ENCODE peak calls at places on chromosomes 6 and 20, in five cellular contexts. One of them, this sample, is unnamed.

GRCh38 chr20:63696628-63697356 is at the start of gene TNFRSF6B:
- DNase-seq in adrenal gland: peak
- DNase-seq in epithelial cell of esophagus: peak
- DNase-seq in upper lobe of left lung: peak
- DNase-seq in fibroblast of lung: no peak
- DNase-seq in this sample: no peak

GRCh38 chr6:131362070-131362469 is 211.0 kb upstream of the ARG1 start:
- DNase-seq in adrenal gland: no peak
- DNase-seq in epithelial cell of esophagus: peak
- DNase-seq in upper lobe of left lung: no peak
- DNase-seq in fibroblast of lung: peak
- DNase-seq in this sample: no peak

GRCh38 chr20:15643713-15644112 is 929.5 kb downstream of the KIF16B start:
- DNase-seq in adrenal gland: no peak
- DNase-seq in epithelial cell of esophagus: peak
- DNase-seq in upper lobe of left lung: no peak
- DNase-seq in fibroblast of lung: no peak
- DNase-seq in this sample: no peak

GRCh38 chr6:31087494-31088089 is 24.8 kb downstream of the C6orf15 start:
- DNase-seq in adrenal gland: peak
- DNase-seq in epithelial cell of esophagus: peak
- DNase-seq in upper lobe of left lung: no peak
- DNase-seq in fibroblast of lung: peak
- DNase-seq in this sample: peak

GRCh38 chr20:50583422-50584150 is 73.4 kb downstream of the PTPN1 start:
- DNase-seq in adrenal gland: no peak
- DNase-seq in epithelial cell of esophagus: peak
- DNase-seq in upper lobe of left lung: no peak
- DNase-seq in fibroblast of lung: no peak
- DNase-seq in this sample: no peak

GRCh38 chr20:3358676-3359340 is 48.7 kb downstream of the DNAAF9 start:
- DNase-seq in adrenal gland: no peak
- DNase-seq in epithelial cell of esophagus: no peak
- DNase-seq in upper lobe of left lung: no peak
- DNase-seq in fibroblast of lung: no peak
- DNase-seq in this sample: no peak

GRCh38 chr6:117345292-117345610 is 79.9 kb downstream of the VGLL2 start:
- DNase-seq in adrenal gland: no peak
- DNase-seq in epithelial cell of esophagus: no peak
- DNase-seq in upper lobe of left lung: no peak
- DNase-seq in fibroblast of lung: no peak
- DNase-seq in this sample: no peak

GRCh38 chr20:53319716-53320115 is 273.9 kb downstream of the ZNF217 start:
- DNase-seq in adrenal gland: no peak
- DNase-seq in epithelial cell of esophagus: no peak
- DNase-seq in upper lobe of left lung: no peak
- DNase-seq in fibroblast of lung: no peak
- DNase-seq in this sample: no peak

GRCh38 chr20:45919536-45919933 is 7.6 kb upstream of the PLTP start:
- DNase-seq in adrenal gland: no peak
- DNase-seq in epithelial cell of esophagus: no peak
- DNase-seq in upper lobe of left lung: no peak
- DNase-seq in fibroblast of lung: peak
- DNase-seq in this sample: no peak

GRCh38 chr20:16423311-16424212 is 149.7 kb downstream of the KIF16B start:
- DNase-seq in adrenal gland: no peak
- DNase-seq in epithelial cell of esophagus: no peak
- DNase-seq in upper lobe of left lung: no peak
- DNase-seq in fibroblast of lung: no peak
- DNase-seq in this sample: no peak

GRCh38 chr20:50646483-50646996 is 44.8 kb downstream of the RIPOR3 start:
- DNase-seq in adrenal gland: no peak
- DNase-seq in epithelial cell of esophagus: peak
- DNase-seq in upper lobe of left lung: no peak
- DNase-seq in fibroblast of lung: peak
- DNase-seq in this sample: peak

GRCh38 chr6:144857086-144857485 is 572.0 kb downstream of the UTRN start:
- DNase-seq in adrenal gland: no peak
- DNase-seq in epithelial cell of esophagus: no peak
- DNase-seq in upper lobe of left lung: no peak
- DNase-seq in fibroblast of lung: no peak
- DNase-seq in this sample: no peak

GRCh38 chr20:2329286-2329685 is 33.5 kb downstream of the TGM3 start:
- DNase-seq in adrenal gland: no peak
- DNase-seq in epithelial cell of esophagus: no peak
- DNase-seq in upper lobe of left lung: no peak
- DNase-seq in fibroblast of lung: no peak
- DNase-seq in this sample: no peak

GRCh38 chr6:135568366-135568765 is 70.8 kb upstream of the AHI1 start:
- DNase-seq in adrenal gland: peak
- DNase-seq in epithelial cell of esophagus: no peak
- DNase-seq in upper lobe of left lung: no peak
- DNase-seq in fibroblast of lung: peak
- DNase-seq in this sample: peak

GRCh38 chr20:63626424-63627128 is at the start of gene GMEB2:
- DNase-seq in adrenal gland: peak
- DNase-seq in epithelial cell of esophagus: peak
- DNase-seq in upper lobe of left lung: peak
- DNase-seq in fibroblast of lung: no peak
- DNase-seq in this sample: no peak

GRCh38 chr6:137423444-137424168 is 70.6 kb downstream of the OLIG3 start:
- DNase-seq in adrenal gland: no peak
- DNase-seq in epithelial cell of esophagus: no peak
- DNase-seq in upper lobe of left lung: no peak
- DNase-seq in fibroblast of lung: no peak
- DNase-seq in this sample: no peak

GRCh38 chr6:10976571-10976970 is 67.5 kb downstream of the ELOVL2 start:
- DNase-seq in adrenal gland: no peak
- DNase-seq in epithelial cell of esophagus: no peak
- DNase-seq in upper lobe of left lung: no peak
- DNase-seq in fibroblast of lung: no peak
- DNase-seq in this sample: no peak

GRCh38 chr6:134719850-134720249 is 230.1 kb downstream of the ALDH8A1 start:
- DNase-seq in adrenal gland: no peak
- DNase-seq in epithelial cell of esophagus: no peak
- DNase-seq in upper lobe of left lung: no peak
- DNase-seq in fibroblast of lung: no peak
- DNase-seq in this sample: no peak

GRCh38 chr6:81985191-81985590 is 232.7 kb upstream of the TENT5A start:
- DNase-seq in adrenal gland: no peak
- DNase-seq in epithelial cell of esophagus: no peak
- DNase-seq in upper lobe of left lung: no peak
- DNase-seq in fibroblast of lung: no peak
- DNase-seq in this sample: no peak

GRCh38 chr6:13357551-13358075 is 29.3 kb upstream of the TBC1D7 start:
- DNase-seq in adrenal gland: no peak
- DNase-seq in epithelial cell of esophagus: no peak
- DNase-seq in upper lobe of left lung: peak
- DNase-seq in fibroblast of lung: peak
- DNase-seq in this sample: no peak

GRCh38 chr6:106536863-106537262 is 92.4 kb downstream of the RTN4IP1 start:
- DNase-seq in adrenal gland: no peak
- DNase-seq in epithelial cell of esophagus: no peak
- DNase-seq in upper lobe of left lung: no peak
- DNase-seq in fibroblast of lung: peak
- DNase-seq in this sample: no peak

GRCh38 chr6:146331008-146331407 is 212.6 kb upstream of the RAB32 start:
- DNase-seq in adrenal gland: no peak
- DNase-seq in epithelial cell of esophagus: no peak
- DNase-seq in upper lobe of left lung: no peak
- DNase-seq in fibroblast of lung: no peak
- DNase-seq in this sample: no peak

GRCh38 chr20:49353348-49353747 is 75.5 kb upstream of the ZNFX1 start:
- DNase-seq in adrenal gland: no peak
- DNase-seq in epithelial cell of esophagus: no peak
- DNase-seq in upper lobe of left lung: no peak
- DNase-seq in fibroblast of lung: no peak
- DNase-seq in this sample: no peak

GRCh38 chr6:41182069-41183034 is 18.6 kb downstream of the TREML2 start:
- DNase-seq in adrenal gland: peak
- DNase-seq in epithelial cell of esophagus: peak
- DNase-seq in upper lobe of left lung: no peak
- DNase-seq in fibroblast of lung: peak
- DNase-seq in this sample: peak

GRCh38 chr6:164570791-164571190 is 738.6 kb downstream of the C6orf118 start:
- DNase-seq in adrenal gland: no peak
- DNase-seq in epithelial cell of esophagus: no peak
- DNase-seq in upper lobe of left lung: no peak
- DNase-seq in fibroblast of lung: no peak
- DNase-seq in this sample: no peak

GRCh38 chr6:39451831-39452230 is 129.3 kb upstream of the KCNK16 start:
- DNase-seq in adrenal gland: no peak
- DNase-seq in epithelial cell of esophagus: peak
- DNase-seq in upper lobe of left lung: no peak
- DNase-seq in fibroblast of lung: no peak
- DNase-seq in this sample: no peak
- TF ChIP-seq CTCF in adrenal gland: no peak
- TF ChIP-seq CTCF in epithelial cell of esophagus: no peak
- TF ChIP-seq CTCF in upper lobe of left lung: no peak
- TF ChIP-seq CTCF in fibroblast of lung: peak
- TF ChIP-seq CTCF in this sample: no peak

DNA sequence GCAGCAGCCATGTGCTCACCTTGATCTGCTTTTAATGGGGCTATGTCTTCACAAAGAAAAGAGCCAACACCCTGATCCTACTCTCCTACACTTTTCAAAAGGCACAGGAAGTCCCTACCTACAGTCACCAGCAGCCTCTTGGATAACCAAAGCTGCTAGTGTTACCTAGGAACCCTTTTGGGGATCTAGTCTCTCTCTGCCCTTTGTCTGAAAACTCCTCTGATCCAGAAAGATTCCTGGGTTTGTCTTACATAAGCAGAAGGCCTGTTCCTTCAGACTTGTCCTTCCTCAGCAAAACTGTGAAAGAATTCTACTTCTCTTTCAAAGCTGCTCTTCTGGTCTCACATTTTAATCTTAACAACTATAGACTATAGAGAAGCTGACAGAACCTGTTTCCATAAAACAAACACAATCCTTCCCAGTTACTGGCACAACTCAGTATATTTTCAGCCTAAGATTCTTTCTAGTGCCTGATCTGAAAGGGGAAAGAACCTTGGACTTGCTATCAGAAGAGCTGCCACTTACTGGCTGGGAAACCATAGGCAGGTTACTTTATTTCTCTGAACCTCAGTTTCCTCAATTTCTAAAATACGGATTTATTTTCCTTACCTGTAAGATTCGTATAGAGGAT is 2.9 kb downstream of the PLAGL2 start:
- DNase-seq in adrenal gland: no peak
- DNase-seq in epithelial cell of esophagus: peak
- DNase-seq in upper lobe of left lung: no peak
- DNase-seq in fibroblast of lung: no peak
- DNase-seq in this sample: no peak
- H3K4me3 ChIP-seq in adrenal gland: no peak
- H3K4me3 ChIP-seq in epithelial cell of esophagus: peak
- H3K4me3 ChIP-seq in upper lobe of left lung: no peak
- H3K4me3 ChIP-seq in fibroblast of lung: no peak
- H3K4me3 ChIP-seq in this sample: no peak

DNA sequence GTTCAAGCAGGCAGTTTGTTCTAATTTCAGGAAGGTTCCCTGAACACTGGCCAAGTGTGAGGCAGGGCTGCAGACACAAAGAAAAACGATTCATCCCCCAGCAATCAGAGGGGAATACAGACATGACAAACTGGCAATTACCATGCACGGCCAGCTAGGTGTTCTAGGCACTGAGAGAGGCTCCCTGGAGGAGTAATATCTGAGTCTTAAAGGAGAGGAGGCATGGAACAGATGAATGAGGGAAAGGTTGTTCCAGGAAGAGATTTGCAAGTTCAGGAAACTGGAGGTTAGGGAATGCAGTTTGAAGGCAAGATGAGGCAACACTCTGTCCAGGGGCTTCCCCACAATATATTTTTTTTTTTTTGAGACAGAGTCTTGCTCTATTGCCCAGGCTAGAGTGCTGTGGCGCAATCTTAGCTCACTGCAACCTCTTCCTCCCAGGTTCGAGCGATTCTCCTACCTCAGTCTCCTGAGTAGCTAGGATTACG is 11.1 kb downstream of the RRAGD start:
- DNase-seq in adrenal gland: no peak
- DNase-seq in epithelial cell of esophagus: no peak
- DNase-seq in upper lobe of left lung: no peak
- DNase-seq in fibroblast of lung: no peak
- DNase-seq in this sample: no peak
- TF ChIP-seq CTCF in adrenal gland: no peak
- TF ChIP-seq CTCF in epithelial cell of esophagus: no peak
- TF ChIP-seq CTCF in upper lobe of left lung: no peak
- TF ChIP-seq CTCF in fibroblast of lung: no peak
- TF ChIP-seq CTCF in this sample: no peak

DNA sequence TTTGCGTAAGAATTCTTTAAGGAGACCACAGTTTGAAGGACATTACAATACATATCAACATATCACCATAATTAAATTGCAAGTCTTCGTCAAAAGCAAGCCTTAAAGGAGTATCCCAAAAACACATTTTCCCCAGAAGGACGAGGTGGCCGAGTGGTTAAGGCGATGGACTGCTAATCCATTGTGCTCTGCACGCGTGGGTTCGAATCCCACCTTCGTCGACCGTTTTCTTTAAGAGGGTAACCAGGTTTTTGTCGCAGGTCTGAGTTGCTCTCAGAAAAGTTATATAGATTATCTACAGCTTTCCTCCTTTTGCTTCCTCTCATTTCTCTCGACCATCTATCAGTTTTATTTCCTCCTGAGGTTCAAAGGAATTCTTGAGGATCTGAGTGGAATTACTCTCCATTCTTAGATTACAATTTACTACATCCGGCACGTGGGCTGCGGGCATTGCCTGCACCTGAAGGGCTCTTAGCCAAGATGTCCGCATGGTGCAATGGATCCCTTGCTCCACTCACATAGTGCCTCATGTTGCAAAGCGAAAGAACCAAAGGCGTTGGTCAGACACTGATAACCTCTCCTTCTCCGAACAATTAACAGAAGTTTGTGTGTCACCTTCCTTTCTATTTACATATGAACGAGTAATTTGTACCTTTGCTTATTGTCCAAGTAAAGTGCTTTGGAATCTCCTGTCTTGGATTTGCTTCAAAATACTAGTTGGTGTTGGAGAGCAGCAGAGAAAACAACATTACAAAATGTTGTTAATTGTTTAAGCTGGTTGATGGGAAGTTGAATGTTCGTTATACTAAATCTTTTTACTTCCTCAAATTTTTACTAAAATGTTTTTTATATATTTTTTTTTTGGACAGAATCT is 14.0 kb downstream of the POM121L2 start:
- DNase-seq in adrenal gland: no peak
- DNase-seq in epithelial cell of esophagus: peak
- DNase-seq in upper lobe of left lung: no peak
- DNase-seq in fibroblast of lung: peak
- DNase-seq in this sample: no peak
- H3K4me3 ChIP-seq in adrenal gland: no peak
- H3K4me3 ChIP-seq in epithelial cell of esophagus: peak
- H3K4me3 ChIP-seq in upper lobe of left lung: no peak
- H3K4me3 ChIP-seq in fibroblast of lung: peak
- H3K4me3 ChIP-seq in this sample: peak

GRCh38 chr20:41168281-41169183 is 31.2 kb downstream of the PLCG1 start:
- DNase-seq in adrenal gland: no peak
- DNase-seq in epithelial cell of esophagus: no peak
- DNase-seq in upper lobe of left lung: no peak
- DNase-seq in fibroblast of lung: no peak
- DNase-seq in this sample: no peak
- TF ChIP-seq CTCF in adrenal gland: no peak
- TF ChIP-seq CTCF in epithelial cell of esophagus: no peak
- TF ChIP-seq CTCF in upper lobe of left lung: no peak
- TF ChIP-seq CTCF in fibroblast of lung: no peak
- TF ChIP-seq CTCF in this sample: no peak

This sample was measured in AG04449.